ENCODE peak calls at places on chromosomes 3 and 15, in five cellular contexts. F is keratinocyte, X is heart right ventricle, B is heart left ventricle, Y is GM23338. T is an unnamed sample.

GRCh38 chr15:52575072-52575471 is 6.2 kb upstream of the ARPP19 start:
- DNase-seq in F (no peak), X (no peak), B (no peak), Y (no peak), T (no peak)

GRCh38 chr15:57143511-57144078 is 225.2 kb downstream of the TCF12 start:
- DNase-seq in F (no peak), X (no peak), B (no peak), Y (no peak), T (no peak)

GRCh38 chr3:99909714-99910508 is 92.2 kb downstream of the CMSS1 start:
- DNase-seq in F (no peak), X (no peak), B (no peak), Y (no peak), T (no peak)

GRCh38 chr3:114079761-114080160 is 23.2 kb downstream of the QTRT2 start:
- DNase-seq in F (no peak), X (no peak), B (no peak), Y (no peak), T (no peak)

GRCh38 chr3:38335263-38335662 is 11.3 kb upstream of the XYLB start:
- DNase-seq in F (no peak), X (no peak), B (no peak), Y (no peak), T (no peak)

GRCh38 chr3:46663611-46664135 is 29.8 kb downstream of the ALS2CL start:
- DNase-seq in F (no peak), X (no peak), B (no peak), Y (peak; percentile 56), T (peak; percentile 40)

GRCh38 chr3:14199641-14200040 is 21.0 kb downstream of the LSM3 start:
- DNase-seq in F (no peak), X (no peak), B (no peak), Y (no peak), T (no peak)

GRCh38 chr3:123397050-123397590 is 51.8 kb downstream of the ADCY5 start:
- DNase-seq in F (no peak), X (no peak), B (no peak), Y (no peak), T (no peak)

GRCh38 chr15:31296304-31297220 is 30.1 kb upstream of the KLF13 start:
- DNase-seq in F (no peak), X (no peak), B (peak; percentile 16), Y (no peak), T (peak; percentile 83)

GRCh38 chr3:193914602-193915001 is 221.3 kb upstream of the HES1 start:
- DNase-seq in F (no peak), X (no peak), B (no peak), Y (no peak), T (no peak)

GRCh38 chr15:27057904-27058645 is 87.1 kb downstream of the GABRG3 start:
- DNase-seq in F (no peak), X (no peak), B (no peak), Y (peak; percentile 8), T (no peak)

GRCh38 chr3:44995142-44995770 is 19.2 kb downstream of the EXOSC7 start:
- DNase-seq in F (no peak), X (no peak), B (peak; percentile 67), Y (no peak), T (no peak)

GRCh38 chr3:101521251-101521701 is 8.3 kb upstream of the SENP7 start:
- DNase-seq in F (no peak), X (no peak), B (no peak), Y (no peak), T (no peak)

GRCh38 chr3:102235679-102236078 is 199.1 kb upstream of the ZPLD1 start:
- DNase-seq in F (no peak), X (no peak), B (no peak), Y (peak; percentile 63), T (no peak)

GRCh38 chr3:133578548-133579191 is 5.2 kb downstream of the CDV3 start:
- DNase-seq in F (no peak), X (no peak), B (no peak), Y (peak; percentile 64), T (no peak)

GRCh38 chr3:127287840-127288239 is at the start of gene PRR20G:
- DNase-seq in F (no peak), X (no peak), B (no peak), Y (peak; percentile 53), T (no peak)

GRCh38 chr15:62323353-62323752 is 158.3 kb upstream of the C2CD4B start:
- DNase-seq in F (no peak), X (no peak), B (no peak), Y (peak; percentile 36), T (no peak)

GRCh38 chr15:80179025-80179759 is 26.4 kb downstream of the FAH start:
- DNase-seq in F (no peak), X (no peak), B (no peak), Y (no peak), T (no peak)

GRCh38 chr3:171898192-171898591 is 55.0 kb downstream of the TMEM212 start:
- DNase-seq in F (no peak), X (no peak), B (no peak), Y (no peak), T (no peak)

GRCh38 chr3:178140491-178140890 is 395.7 kb upstream of the KCNMB2 start:
- DNase-seq in F (no peak), X (no peak), B (no peak), Y (no peak), T (no peak)

GRCh38 chr3:10437995-10438901 is 67.1 kb downstream of the ATP2B2 start:
- DNase-seq in F (no peak), X (no peak), B (no peak), Y (no peak), T (no peak)

GRCh38 chr15:38154837-38155236 is 97.8 kb upstream of the SPRED1 start:
- DNase-seq in F (no peak), X (no peak), B (no peak), Y (no peak), T (no peak)

GRCh38 chr3:188274249-188274915 is 120.4 kb downstream of the LPP start:
- DNase-seq in F (no peak), X (no peak), B (no peak), Y (no peak), T (no peak)

GRCh38 chr15:68574051-68574450 is 4.7 kb upstream of the CORO2B start:
- DNase-seq in F (no peak), X (no peak), B (no peak), Y (no peak), T (no peak)

GRCh38 chr3:186882881-186883685 is 40.6 kb downstream of the ADIPOQ start:
- DNase-seq in F (peak; percentile 84), X (no peak), B (no peak), Y (no peak), T (no peak)

GRCh38 chr3:129003578-129004112 is 2.5 kb downstream of the EFCC1 start:
- DNase-seq in F (no peak), X (peak; percentile 36), B (no peak), Y (peak; percentile 82), T (peak; percentile 86)

GRCh38 chr15:96887730-96888129 is 557.2 kb downstream of the NR2F2 start:
- DNase-seq in F (no peak), X (no peak), B (no peak), Y (no peak), T (no peak)

GRCh38 chr3:185733980-185734724 is 90.7 kb downstream of the IGF2BP2 start:
- DNase-seq in F (no peak), X (no peak), B (peak; percentile 32), Y (peak; percentile 93), T (no peak)

GRCh38 chr15:86247249-86247955 is 167.7 kb downstream of the AGBL1 start:
- DNase-seq in F (no peak), X (no peak), B (no peak), Y (no peak), T (no peak)

GRCh38 chr3:128052831-128053419 is 688 bp downstream of the SEC61A1 start:
- DNase-seq in F (no peak), X (no peak), B (no peak), Y (no peak), T (no peak)

GRCh38 chr15:60374628-60375081 is 23.1 kb downstream of the ANXA2 start:
- DNase-seq in F (no peak), X (no peak), B (no peak), Y (peak; percentile 65), T (peak; percentile 64)

GRCh38 chr3:81816473-81817260 is 55.2 kb upstream of the GBE1 start:
- DNase-seq in F (no peak), X (no peak), B (no peak), Y (no peak), T (no peak)

GRCh38 chr3:180430896-180431295 is 171.1 kb upstream of the TTC14 start:
- DNase-seq in F (no peak), X (no peak), B (no peak), Y (no peak), T (no peak)

GRCh38 chr3:42013652-42014442 is 51.9 kb upstream of the ULK4 start:
- DNase-seq in F (no peak), X (peak; percentile 62), B (peak; percentile 67), Y (peak; percentile 50), T (peak; percentile 80)

GRCh38 chr15:70056091-70056680 is 41.5 kb downstream of the TLE3 start:
- DNase-seq in F (no peak), X (no peak), B (no peak), Y (no peak), T (no peak)

DNA sequence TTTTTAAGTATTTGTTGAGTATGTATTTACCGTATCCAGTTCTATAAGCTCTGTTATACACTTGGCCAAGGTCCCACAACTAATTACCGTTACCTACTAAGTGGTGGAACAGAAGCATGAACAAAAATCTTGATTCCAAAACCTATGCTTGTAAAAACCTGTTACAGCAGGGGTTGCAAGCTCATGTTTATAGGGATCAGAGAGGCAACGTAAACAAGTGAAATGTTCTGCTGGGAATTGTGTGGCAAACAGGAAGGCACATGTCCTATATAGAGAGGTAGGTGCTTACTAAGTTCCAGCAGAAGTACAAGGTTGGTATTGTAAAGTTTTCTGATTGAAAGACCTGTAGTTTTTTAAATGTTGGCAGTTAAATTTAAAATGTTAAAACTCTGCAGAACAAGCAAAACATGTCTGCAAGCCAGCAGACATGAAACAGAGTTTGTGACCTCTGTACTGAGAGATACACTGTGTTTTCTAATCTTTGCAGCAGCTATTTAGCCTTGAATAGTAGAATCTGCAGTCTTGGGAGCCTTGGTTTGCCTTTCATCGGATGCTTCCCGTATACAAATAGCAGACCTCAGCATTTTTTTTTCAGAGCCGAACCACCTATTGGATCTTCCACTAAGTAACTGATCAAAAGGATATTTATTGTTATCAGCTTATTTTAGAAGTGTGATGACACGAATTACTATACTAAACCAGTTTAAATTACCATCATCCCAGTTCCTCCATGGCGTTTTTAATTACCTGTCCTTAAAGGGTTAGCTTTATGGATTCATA is 11.4 kb downstream of the IREB2 start:
- DNase-seq in F (no peak), X (no peak), B (no peak), Y (no peak), T (no peak)
- H3K27ac ChIP-seq in F (peak overlapping the region; percentile 10), X (no peak overlapping the region), B (peak overlapping the region; percentile 52), Y (peak overlapping the region; percentile 56), T (no peak overlapping the region)

GRCh38 chr3:86990734-86991481 is at the start of gene VGLL3:
- DNase-seq in F (no peak), X (peak; percentile 72), B (peak; percentile 79), Y (peak; percentile 94), T (peak; percentile 84)
- TF ChIP-seq CTCF in F (no peak), X (no peak), B (no peak), Y (no peak), T (no peak)

GRCh38 chr3:20099020-20099539 is 58.8 kb downstream of the KAT2B start:
- DNase-seq in F (no peak), X (no peak), B (no peak), Y (no peak), T (no peak)
- H3K4me3 ChIP-seq in F (no peak overlapping the region), X (no peak overlapping the region), B (no peak overlapping the region), Y (no peak overlapping the region), T (no peak overlapping the region)

GRCh38 chr3:79211588-79212359 is 556.0 kb downstream of the ROBO1 start:
- DNase-seq in F (no peak), X (no peak), B (no peak), Y (peak; percentile 13), T (no peak)
- H3K27ac ChIP-seq in F (no peak overlapping the region), X (no peak overlapping the region), B (no peak overlapping the region), Y (no peak overlapping the region), T (no peak overlapping the region)

T was measured in upper lobe of right lung.